ENCODE peak calls at places on chromosomes 5 and 9, in seven cellular contexts. O is H1, I is neuronal stem cell, Y is mesendoderm, N is IMR-90, G is H9, S is trophoblast cell. F is an unnamed sample.

GRCh38 chr5:83554686-83555085 is 83.1 kb downstream of the VCAN start:
- DNase-seq in O (no peak), I (no peak), G (no peak), Y (no peak), N (peak; percentile 32), S (no peak), F (no peak)

GRCh38 chr9:32587901-32588300 is 14.9 kb upstream of the NDUFB6 start:
- DNase-seq in N (peak; percentile 43), S (no peak), Y (no peak), O (no peak), I (no peak), G (no peak), F (peak; percentile 30)

GRCh38 chr9:15786616-15787015 is 233.8 kb downstream of the CCDC171 start:
- DNase-seq in I (no peak), Y (peak; percentile 69), G (no peak), O (no peak), N (no peak), S (no peak), F (no peak)

GRCh38 chr9:78393340-78393739 is 96.4 kb downstream of the PSAT1 start:
- DNase-seq in S (no peak), I (no peak), Y (no peak), G (no peak), N (no peak), O (no peak), F (no peak)

GRCh38 chr5:67363963-67364362 is 167.4 kb upstream of the CD180 start:
- DNase-seq in Y (no peak), I (no peak), N (no peak), G (no peak), O (no peak), S (no peak), F (no peak)

GRCh38 chr9:17969232-17969631 is 390.4 kb downstream of the SH3GL2 start:
- DNase-seq in I (no peak), N (no peak), S (no peak), Y (no peak), O (no peak), G (no peak), F (no peak)

GRCh38 chr5:39542511-39542910 is 117.7 kb upstream of the DAB2 start:
- DNase-seq in G (no peak), I (no peak), N (no peak), Y (no peak), S (no peak), O (no peak), F (peak; percentile 14)

GRCh38 chr9:125284855-125285254 is 23.2 kb downstream of the GAPVD1 start:
- DNase-seq in O (no peak), Y (no peak), I (no peak), S (no peak), G (no peak), N (no peak), F (no peak)

GRCh38 chr5:81849769-81850367 is 99.0 kb upstream of the SSBP2 start:
- DNase-seq in S (no peak), O (no peak), G (no peak), N (no peak), I (no peak), Y (peak; percentile 21), F (no peak)

GRCh38 chr5:151026674-151027073 is 6.3 kb downstream of the GPX3 start:
- DNase-seq in S (no peak), O (no peak), N (no peak), Y (no peak), I (no peak), G (no peak), F (no peak)

GRCh38 chr9:109812818-109813281 is 32.9 kb downstream of the PALM2AKAP2 start:
- DNase-seq in G (no peak), I (no peak), O (no peak), Y (no peak), N (no peak), S (no peak), F (peak; percentile 46)

GRCh38 chr9:37179576-37179975 is 59.2 kb downstream of the ZCCHC7 start:
- DNase-seq in I (no peak), S (no peak), O (no peak), N (no peak), Y (no peak), G (no peak), F (no peak)

GRCh38 chr5:115262066-115262404 is 642 bp downstream of the PGGT1B start:
- DNase-seq in G (no peak), S (no peak), N (peak; percentile 8), I (no peak), Y (peak; percentile 28), O (no peak), F (peak; percentile 59)
- H3K23ac ChIP-seq in G (no peak overlapping the region), S (no peak overlapping the region), N (peak overlapping the region; percentile 90), I (no peak overlapping the region), Y (no peak overlapping the region), O (no peak overlapping the region), F (no peak overlapping the region)

DNA sequence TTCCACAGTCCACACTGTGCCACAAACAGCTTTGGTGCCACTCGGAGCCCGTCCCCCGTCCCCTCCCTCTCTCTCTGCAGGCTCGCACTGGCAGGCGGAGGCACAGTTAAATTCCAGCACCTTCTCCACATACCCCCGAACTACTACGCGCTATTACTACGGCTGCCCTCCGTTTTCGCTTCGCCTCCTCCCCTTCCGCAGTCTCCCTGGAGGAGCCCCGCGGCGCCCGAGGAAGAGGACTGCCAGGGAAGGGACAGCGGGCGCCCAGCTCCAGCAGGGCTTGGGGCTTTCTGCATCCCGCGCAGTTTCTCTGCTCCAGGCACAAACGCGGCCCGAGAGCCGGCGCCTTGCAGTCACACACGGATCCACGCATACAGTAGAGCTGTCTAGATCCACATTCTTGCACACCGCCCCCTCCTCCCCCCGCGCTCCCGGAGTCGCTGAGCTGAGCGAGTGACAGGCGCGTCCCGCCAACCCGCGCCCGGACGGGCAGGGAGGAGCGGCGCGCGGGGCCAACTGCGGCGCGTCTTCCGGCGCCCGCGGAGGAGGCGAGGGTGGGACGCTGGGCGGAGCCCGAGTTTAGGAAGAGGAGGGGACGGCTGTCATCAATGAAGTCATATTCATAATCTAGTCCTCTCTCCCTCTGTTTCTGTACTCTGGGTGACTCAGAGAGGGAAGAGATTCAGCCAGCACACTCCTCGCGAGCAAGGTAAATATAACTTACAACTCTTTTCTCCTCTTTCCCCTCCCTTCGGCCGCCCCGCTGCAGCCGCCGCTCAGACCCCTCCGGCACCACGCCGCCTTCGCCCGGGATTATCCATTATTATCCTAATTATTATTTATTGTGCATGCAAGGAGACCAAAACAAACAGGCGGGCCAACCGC is at the start of gene SMARCA2:
- DNase-seq in O (no peak), S (peak; percentile 98), G (peak; percentile 93), N (peak; percentile 96), Y (peak; percentile 94), I (peak; percentile 85), F (peak; percentile 97)
- H3K23ac ChIP-seq in O (no peak within 1 kb of the TSS), S (no peak within 1 kb of the TSS), G (no peak within 1 kb of the TSS), N (peak within 1 kb of the TSS; percentile 77), Y (no peak within 1 kb of the TSS), I (peak within 1 kb of the TSS; percentile 20), F (no peak within 1 kb of the TSS)

GRCh38 chr5:107444327-107444726 is 226.4 kb downstream of the EFNA5 start:
- DNase-seq in S (no peak), Y (no peak), I (no peak), N (peak; percentile 21), G (no peak), O (no peak), F (no peak)

GRCh38 chr5:107446972-107447371 is 223.8 kb downstream of the EFNA5 start:
- DNase-seq in G (no peak), O (no peak), Y (no peak), I (no peak), S (no peak), N (no peak), F (no peak)

GRCh38 chr5:107450531-107450930 is 220.2 kb downstream of the EFNA5 start:
- DNase-seq in I (no peak), G (no peak), N (no peak), Y (no peak), O (no peak), S (no peak), F (no peak)

GRCh38 chr5:107449369-107449768 is 221.4 kb downstream of the EFNA5 start:
- DNase-seq in G (no peak), I (no peak), Y (no peak), N (no peak), O (no peak), S (no peak), F (no peak)

DNA sequence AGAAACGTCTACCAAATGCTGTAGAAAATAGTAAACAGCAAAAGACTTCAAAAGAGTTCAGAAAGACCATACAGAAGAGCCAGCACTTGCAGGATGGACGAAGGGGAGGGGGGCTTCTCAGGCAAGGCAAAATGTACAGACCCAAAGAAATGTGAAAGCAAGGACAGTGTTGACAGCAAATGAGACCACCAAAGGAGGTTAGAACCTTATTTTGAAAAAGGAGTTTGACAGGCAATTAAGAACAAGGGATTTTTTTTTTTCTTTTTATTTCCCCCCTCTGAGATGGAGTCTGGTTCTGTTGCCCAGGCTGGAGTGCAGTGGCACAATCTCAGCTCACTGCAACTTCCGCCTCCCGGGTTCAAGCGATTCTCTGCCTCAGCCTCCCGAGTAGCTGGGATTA is 223.2 kb downstream of the EFNA5 start:
- DNase-seq in G (no peak), I (no peak), O (no peak), S (no peak), Y (no peak), N (no peak), F (no peak)
- H3K23ac ChIP-seq in G (no peak overlapping the region), I (no peak overlapping the region), O (no peak overlapping the region), S (no peak overlapping the region), Y (peak overlapping the region; percentile 60), N (no peak overlapping the region), F (no peak overlapping the region)

DNA sequence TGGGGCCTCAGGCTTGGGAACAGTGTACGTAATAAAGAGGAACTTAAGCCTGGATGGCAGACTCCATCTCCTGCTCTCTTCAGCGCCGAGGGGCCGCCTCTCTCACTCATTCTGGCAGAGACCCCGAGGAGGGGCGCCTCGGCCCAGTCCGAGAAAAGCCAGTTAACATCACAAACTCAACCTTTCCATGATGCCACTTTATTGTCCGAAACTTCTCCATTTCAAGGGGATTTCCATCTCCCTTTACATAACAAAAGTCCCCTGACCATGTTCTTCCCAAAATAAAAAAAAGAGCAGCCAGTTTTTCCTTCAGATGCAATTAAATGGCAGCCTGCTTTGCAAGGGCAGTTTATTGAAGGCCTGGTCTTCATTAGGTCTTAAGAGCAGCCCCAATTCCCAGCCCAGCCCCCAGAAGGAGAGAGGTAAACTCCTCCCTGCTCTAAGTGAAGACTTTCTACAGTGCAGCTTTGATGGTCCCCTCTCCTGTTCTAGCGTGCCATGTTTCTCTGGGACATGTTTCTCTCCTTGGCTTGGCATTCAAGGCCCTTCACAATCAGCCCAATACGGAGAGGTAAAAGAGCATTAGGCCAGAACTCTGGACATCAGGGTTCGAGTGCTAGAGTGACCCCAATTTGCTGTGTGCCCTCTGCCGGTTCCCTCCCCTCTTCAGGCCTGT is 19.5 kb upstream of the RAB14 start:
- DNase-seq in O (peak; percentile 57), N (no peak), Y (no peak), I (no peak), G (peak; percentile 63), S (no peak), F (no peak)
- H3K23ac ChIP-seq in O (no peak overlapping the region), N (peak overlapping the region; percentile 14), Y (no peak overlapping the region), I (no peak overlapping the region), G (no peak overlapping the region), S (no peak overlapping the region), F (no peak overlapping the region)